ENCODE peak calls at places on chromosome 17, in seven cellular contexts. One of them, this sample, is unnamed.

GRCh38 chr17:50835563-50836231 is at the start of gene WFIKKN2:
- DNase-seq in NB4: no peak
- DNase-seq in tibial artery: no peak
- DNase-seq in mesothelial cell of epicardium: no peak
- DNase-seq in IMR-90: no peak
- DNase-seq in AG09309: no peak
- DNase-seq in fibroblast of lung: no peak
- DNase-seq in this sample: no peak

GRCh38 chr17:80992077-80992947 is 671 bp downstream of the CHMP6 start:
- DNase-seq in NB4: peak
- DNase-seq in tibial artery: no peak
- DNase-seq in mesothelial cell of epicardium: no peak
- DNase-seq in IMR-90: no peak
- DNase-seq in AG09309: no peak
- DNase-seq in fibroblast of lung: no peak
- DNase-seq in this sample: no peak

GRCh38 chr17:67443931-67444597 is 67.0 kb downstream of the PITPNC1 start:
- DNase-seq in NB4: no peak
- DNase-seq in tibial artery: no peak
- DNase-seq in mesothelial cell of epicardium: no peak
- DNase-seq in IMR-90: peak
- DNase-seq in AG09309: no peak
- DNase-seq in fibroblast of lung: peak
- DNase-seq in this sample: no peak

GRCh38 chr17:82859431-82860403 is 19.9 kb upstream of the ZNF750 start:
- DNase-seq in NB4: peak
- DNase-seq in tibial artery: no peak
- DNase-seq in mesothelial cell of epicardium: no peak
- DNase-seq in IMR-90: peak
- DNase-seq in AG09309: no peak
- DNase-seq in fibroblast of lung: no peak
- DNase-seq in this sample: no peak

GRCh38 chr17:41891135-41892065 is 26.2 kb upstream of the KLHL11 start:
- DNase-seq in NB4: no peak
- DNase-seq in tibial artery: no peak
- DNase-seq in mesothelial cell of epicardium: no peak
- DNase-seq in IMR-90: no peak
- DNase-seq in AG09309: no peak
- DNase-seq in fibroblast of lung: no peak
- DNase-seq in this sample: no peak

GRCh38 chr17:43701318-43701743 is 39.6 kb upstream of the MEOX1 start:
- DNase-seq in NB4: peak
- DNase-seq in tibial artery: no peak
- DNase-seq in mesothelial cell of epicardium: no peak
- DNase-seq in IMR-90: peak
- DNase-seq in AG09309: peak
- DNase-seq in fibroblast of lung: peak
- DNase-seq in this sample: no peak

GRCh38 chr17:47696717-47697642 is 3.0 kb downstream of the TBKBP1 start:
- DNase-seq in NB4: no peak
- DNase-seq in tibial artery: no peak
- DNase-seq in mesothelial cell of epicardium: no peak
- DNase-seq in IMR-90: no peak
- DNase-seq in AG09309: no peak
- DNase-seq in fibroblast of lung: no peak
- DNase-seq in this sample: no peak

GRCh38 chr17:15490634-15491261 is 23.3 kb upstream of the CDRT4 start:
- DNase-seq in NB4: peak
- DNase-seq in tibial artery: peak
- DNase-seq in mesothelial cell of epicardium: no peak
- DNase-seq in IMR-90: peak
- DNase-seq in AG09309: no peak
- DNase-seq in fibroblast of lung: peak
- DNase-seq in this sample: no peak

GRCh38 chr17:80839401-80839800 is 152.2 kb upstream of the CHMP6 start:
- DNase-seq in NB4: no peak
- DNase-seq in tibial artery: no peak
- DNase-seq in mesothelial cell of epicardium: no peak
- DNase-seq in IMR-90: no peak
- DNase-seq in AG09309: no peak
- DNase-seq in fibroblast of lung: peak
- DNase-seq in this sample: no peak

GRCh38 chr17:7290685-7291084 is 3.8 kb downstream of the YBX2 start:
- DNase-seq in NB4: no peak
- DNase-seq in tibial artery: no peak
- DNase-seq in mesothelial cell of epicardium: no peak
- DNase-seq in IMR-90: no peak
- DNase-seq in AG09309: no peak
- DNase-seq in fibroblast of lung: no peak
- DNase-seq in this sample: no peak

GRCh38 chr17:5241861-5242671 is 7.4 kb upstream of the SCIMP start:
- DNase-seq in NB4: no peak
- DNase-seq in tibial artery: no peak
- DNase-seq in mesothelial cell of epicardium: no peak
- DNase-seq in IMR-90: no peak
- DNase-seq in AG09309: no peak
- DNase-seq in fibroblast of lung: no peak
- DNase-seq in this sample: no peak

GRCh38 chr17:75695141-75695829 is 26.0 kb upstream of the ITGB4 start:
- DNase-seq in NB4: no peak
- DNase-seq in tibial artery: no peak
- DNase-seq in mesothelial cell of epicardium: no peak
- DNase-seq in IMR-90: peak
- DNase-seq in AG09309: no peak
- DNase-seq in fibroblast of lung: peak
- DNase-seq in this sample: no peak

GRCh38 chr17:42406602-42407288 is 16.3 kb downstream of the CAVIN1 start:
- DNase-seq in NB4: peak
- DNase-seq in tibial artery: no peak
- DNase-seq in mesothelial cell of epicardium: no peak
- DNase-seq in IMR-90: no peak
- DNase-seq in AG09309: no peak
- DNase-seq in fibroblast of lung: no peak
- DNase-seq in this sample: no peak

GRCh38 chr17:61968757-61969156 is 41.0 kb upstream of the INTS2 start:
- DNase-seq in NB4: no peak
- DNase-seq in tibial artery: no peak
- DNase-seq in mesothelial cell of epicardium: no peak
- DNase-seq in IMR-90: no peak
- DNase-seq in AG09309: no peak
- DNase-seq in fibroblast of lung: no peak
- DNase-seq in this sample: no peak

GRCh38 chr17:68738044-68738443 is 136.9 kb upstream of the FAM20A start:
- DNase-seq in NB4: no peak
- DNase-seq in tibial artery: no peak
- DNase-seq in mesothelial cell of epicardium: no peak
- DNase-seq in IMR-90: no peak
- DNase-seq in AG09309: no peak
- DNase-seq in fibroblast of lung: no peak
- DNase-seq in this sample: no peak

GRCh38 chr17:52604105-52604504 is 445.6 kb upstream of the CA10 start:
- DNase-seq in NB4: no peak
- DNase-seq in tibial artery: no peak
- DNase-seq in mesothelial cell of epicardium: no peak
- DNase-seq in IMR-90: no peak
- DNase-seq in AG09309: no peak
- DNase-seq in fibroblast of lung: no peak
- DNase-seq in this sample: no peak

GRCh38 chr17:82705756-82706155 is 7.3 kb upstream of the RAB40B start:
- DNase-seq in NB4: no peak
- DNase-seq in tibial artery: no peak
- DNase-seq in mesothelial cell of epicardium: no peak
- DNase-seq in IMR-90: no peak
- DNase-seq in AG09309: no peak
- DNase-seq in fibroblast of lung: no peak
- DNase-seq in this sample: no peak

GRCh38 chr17:63930951-63931575 is 1.1 kb downstream of the CD79B start:
- DNase-seq in NB4: peak
- DNase-seq in tibial artery: peak
- DNase-seq in mesothelial cell of epicardium: no peak
- DNase-seq in IMR-90: no peak
- DNase-seq in AG09309: no peak
- DNase-seq in fibroblast of lung: no peak
- DNase-seq in this sample: no peak

GRCh38 chr17:4448197-4448980 is 14.6 kb downstream of the SPNS3 start:
- DNase-seq in NB4: no peak
- DNase-seq in tibial artery: no peak
- DNase-seq in mesothelial cell of epicardium: no peak
- DNase-seq in IMR-90: no peak
- DNase-seq in AG09309: no peak
- DNase-seq in fibroblast of lung: no peak
- DNase-seq in this sample: no peak

GRCh38 chr17:63514974-63515373 is 8.2 kb upstream of the KCNH6 start:
- DNase-seq in NB4: no peak
- DNase-seq in tibial artery: no peak
- DNase-seq in mesothelial cell of epicardium: no peak
- DNase-seq in IMR-90: no peak
- DNase-seq in AG09309: no peak
- DNase-seq in fibroblast of lung: no peak
- DNase-seq in this sample: no peak

GRCh38 chr17:40347319-40348135 is 17.0 kb downstream of the GJD3 start:
- DNase-seq in NB4: no peak
- DNase-seq in tibial artery: no peak
- DNase-seq in mesothelial cell of epicardium: no peak
- DNase-seq in IMR-90: no peak
- DNase-seq in AG09309: no peak
- DNase-seq in fibroblast of lung: no peak
- DNase-seq in this sample: no peak

GRCh38 chr17:40350410-40351184 is 13.9 kb downstream of the GJD3 start:
- DNase-seq in NB4: no peak
- DNase-seq in tibial artery: no peak
- DNase-seq in mesothelial cell of epicardium: peak
- DNase-seq in IMR-90: no peak
- DNase-seq in AG09309: no peak
- DNase-seq in fibroblast of lung: no peak
- DNase-seq in this sample: peak

GRCh38 chr17:40348136-40348504 is 16.4 kb downstream of the GJD3 start:
- DNase-seq in NB4: no peak
- DNase-seq in tibial artery: no peak
- DNase-seq in mesothelial cell of epicardium: no peak
- DNase-seq in IMR-90: no peak
- DNase-seq in AG09309: no peak
- DNase-seq in fibroblast of lung: no peak
- DNase-seq in this sample: no peak

GRCh38 chr17:40349477-40350409 is 14.8 kb downstream of the GJD3 start:
- DNase-seq in NB4: no peak
- DNase-seq in tibial artery: no peak
- DNase-seq in mesothelial cell of epicardium: peak
- DNase-seq in IMR-90: peak
- DNase-seq in AG09309: no peak
- DNase-seq in fibroblast of lung: peak
- DNase-seq in this sample: no peak

GRCh38 chr17:40348562-40349476 is 15.7 kb downstream of the GJD3 start:
- DNase-seq in NB4: no peak
- DNase-seq in tibial artery: peak
- DNase-seq in mesothelial cell of epicardium: no peak
- DNase-seq in IMR-90: no peak
- DNase-seq in AG09309: no peak
- DNase-seq in fibroblast of lung: no peak
- DNase-seq in this sample: no peak
- TF ChIP-seq CTCF in NB4: no peak
- TF ChIP-seq CTCF in tibial artery: no peak
- TF ChIP-seq CTCF in mesothelial cell of epicardium: no peak
- TF ChIP-seq CTCF in IMR-90: no peak
- TF ChIP-seq CTCF in AG09309: no peak
- TF ChIP-seq CTCF in fibroblast of lung: no peak
- TF ChIP-seq CTCF in this sample: no peak

DNA sequence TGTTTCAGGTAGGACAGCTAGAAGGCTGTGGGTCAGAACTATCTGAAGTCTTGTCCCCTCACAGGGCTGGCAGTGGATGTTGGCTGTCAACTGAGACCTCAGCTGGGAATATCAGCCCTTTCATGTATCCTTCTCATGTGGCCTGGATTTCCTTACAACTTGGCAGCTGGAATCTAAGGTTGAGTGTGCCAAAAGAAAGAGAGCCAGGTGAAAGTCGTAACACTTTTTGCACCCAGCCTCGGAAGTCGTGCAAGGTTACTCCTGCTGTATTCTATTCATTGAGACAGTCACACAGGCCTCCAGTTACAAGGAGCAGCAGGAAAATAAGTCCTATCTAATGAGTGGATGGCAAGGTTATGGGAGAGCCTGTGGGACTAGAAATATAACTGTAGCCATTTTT is 52.6 kb upstream of the DNAH9 start:
- DNase-seq in NB4: no peak
- DNase-seq in tibial artery: no peak
- DNase-seq in mesothelial cell of epicardium: no peak
- DNase-seq in IMR-90: no peak
- DNase-seq in AG09309: no peak
- DNase-seq in fibroblast of lung: no peak
- DNase-seq in this sample: no peak
- TF ChIP-seq CTCF in NB4: no peak
- TF ChIP-seq CTCF in tibial artery: no peak
- TF ChIP-seq CTCF in mesothelial cell of epicardium: no peak
- TF ChIP-seq CTCF in IMR-90: no peak
- TF ChIP-seq CTCF in AG09309: no peak
- TF ChIP-seq CTCF in fibroblast of lung: no peak
- TF ChIP-seq CTCF in this sample: no peak

GRCh38 chr17:60901222-60901621 is 223.6 kb downstream of the BCAS3 start:
- DNase-seq in NB4: no peak
- DNase-seq in tibial artery: no peak
- DNase-seq in mesothelial cell of epicardium: no peak
- DNase-seq in IMR-90: peak
- DNase-seq in AG09309: no peak
- DNase-seq in fibroblast of lung: peak
- DNase-seq in this sample: no peak
- TF ChIP-seq CTCF in NB4: no peak
- TF ChIP-seq CTCF in tibial artery: no peak
- TF ChIP-seq CTCF in mesothelial cell of epicardium: no peak
- TF ChIP-seq CTCF in IMR-90: peak
- TF ChIP-seq CTCF in AG09309: no peak
- TF ChIP-seq CTCF in fibroblast of lung: no peak
- TF ChIP-seq CTCF in this sample: no peak

DNA sequence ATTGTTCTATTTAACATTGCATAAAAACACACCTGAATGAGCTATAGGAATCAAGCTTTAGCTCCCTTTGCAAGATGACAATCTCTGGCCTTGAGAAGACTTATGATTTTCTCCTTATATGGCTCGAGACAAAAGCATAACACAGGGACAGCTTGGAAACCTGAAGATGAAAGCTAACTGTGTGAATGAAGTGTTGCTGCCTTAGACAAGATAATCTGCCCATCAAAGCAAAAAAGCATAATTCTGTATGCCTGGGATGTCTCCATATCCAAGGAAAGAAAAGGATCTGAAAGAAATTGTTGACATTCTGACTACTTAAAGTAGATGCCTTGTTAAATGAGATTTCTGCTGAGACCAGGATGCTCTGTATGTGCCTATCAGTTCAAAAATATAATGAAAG is 526.7 kb upstream of the TOM1L1 start:
- DNase-seq in NB4: no peak
- DNase-seq in tibial artery: no peak
- DNase-seq in mesothelial cell of epicardium: no peak
- DNase-seq in IMR-90: no peak
- DNase-seq in AG09309: no peak
- DNase-seq in fibroblast of lung: no peak
- DNase-seq in this sample: no peak
- TF ChIP-seq CTCF in NB4: no peak
- TF ChIP-seq CTCF in tibial artery: no peak
- TF ChIP-seq CTCF in mesothelial cell of epicardium: no peak
- TF ChIP-seq CTCF in IMR-90: no peak
- TF ChIP-seq CTCF in AG09309: no peak
- TF ChIP-seq CTCF in fibroblast of lung: no peak
- TF ChIP-seq CTCF in this sample: no peak